ENCODE peak calls at places on chromosome 1, in eight cellular contexts. W is posterior vena cava; U is astrocyte of the spinal cord; H is right lobe of liver; A is neural progenitor cell; V is stimulated activated naive CD8-positive, alpha-beta T cell treated with anti-CD3 and anti-CD28 coated beads, Interleukin-15, Interleukin-2, amounts not matched to agents 100 U/mL and 50 U/mL, for 24 hours; L is cerebellar cortex; N is cardiac fibroblast. G is an unnamed sample.

GRCh38 chr1:150532860-150533259 is 16.3 kb upstream of the ADAMTSL4 start:
- DNase-seq in N (no peak), A (no peak), H (no peak), U (no peak), V (no peak), W (no peak), L (no peak), G (no peak)

GRCh38 chr1:146012703-146013565 is 8.6 kb downstream of the HJV start:
- DNase-seq in V (peak), N (peak), A (peak), H (no peak), L (peak), W (no peak), U (peak), G (no peak)

GRCh38 chr1:36385410-36386261 is at the start of gene STK40:
- DNase-seq in U (peak), A (peak), L (peak), N (peak), W (peak), V (peak), H (peak), G (peak)

GRCh38 chr1:231138221-231138620 is 23.6 kb upstream of the TRIM67 start:
- DNase-seq in L (no peak), W (no peak), A (no peak), H (no peak), V (no peak), U (no peak), N (no peak), G (no peak)

GRCh38 chr1:224733021-224733911 is 117.1 kb downstream of the CNIH3 start:
- DNase-seq in N (peak), V (no peak), L (peak), H (peak), U (no peak), A (peak), W (no peak), G (no peak)

GRCh38 chr1:212460376-212460775 is 27.7 kb downstream of the NENF start:
- DNase-seq in W (no peak), V (no peak), A (no peak), H (no peak), U (no peak), L (no peak), N (no peak), G (no peak)

GRCh38 chr1:234842726-234843641 is 233.0 kb upstream of the IRF2BP2 start:
- DNase-seq in L (no peak), W (no peak), H (no peak), N (peak), V (peak), U (no peak), A (no peak), G (no peak)

GRCh38 chr1:108878678-108879077 is 1.9 kb downstream of the GPSM2 start:
- DNase-seq in A (no peak), H (no peak), U (no peak), V (no peak), N (no peak), L (peak), W (no peak), G (no peak)

GRCh38 chr1:211148371-211148770 is 14.4 kb upstream of the KCNH1 start:
- DNase-seq in N (no peak), U (peak), H (no peak), W (no peak), A (no peak), L (no peak), V (no peak), G (no peak)

GRCh38 chr1:58062635-58063034 is 483.9 kb downstream of the OMA1 start:
- DNase-seq in L (no peak), H (no peak), V (no peak), U (no peak), W (no peak), A (no peak), N (no peak), G (no peak)

GRCh38 chr1:153957744-153958110 is 685 bp downstream of the CRTC2 start:
- DNase-seq in V (peak), U (peak), A (no peak), L (no peak), W (no peak), H (no peak), N (peak), G (no peak)